ENCODE peak calls at places on chromosomes 11 and 22, in six cellular contexts. One of them, this sample, is unnamed.
A peak's percentile ranks its signal among the peaks of the same experiment; 100 is the strongest.

GRCh38 chr11:502288-503178 is 4.5 kb downstream of the RNH1 start:
- DNase-seq in AG09319: no peak
- DNase-seq in PC-3: no peak
- DNase-seq in fibroblast of pulmonary artery: no peak
- DNase-seq in heart left ventricle: no peak
- DNase-seq in B cell: peak; percentile 31
- DNase-seq in this sample: no peak

GRCh38 chr11:119493712-119494111 is 70.7 kb upstream of the THY1 start:
- DNase-seq in AG09319: no peak
- DNase-seq in PC-3: peak; percentile 69
- DNase-seq in fibroblast of pulmonary artery: peak; percentile 36
- DNase-seq in B cell: no peak
- DNase-seq in heart left ventricle: no peak
- DNase-seq in this sample: no peak

GRCh38 chr11:46675288-46675851 is 25.0 kb downstream of the ARHGAP1 start:
- DNase-seq in PC-3: peak; percentile 72
- DNase-seq in AG09319: peak; percentile 63
- DNase-seq in fibroblast of pulmonary artery: peak; percentile 59
- DNase-seq in B cell: no peak
- DNase-seq in heart left ventricle: no peak
- DNase-seq in this sample: no peak

GRCh38 chr11:91136631-91137030 is 913.8 kb upstream of the CHORDC1 start:
- DNase-seq in fibroblast of pulmonary artery: no peak
- DNase-seq in B cell: no peak
- DNase-seq in heart left ventricle: no peak
- DNase-seq in AG09319: no peak
- DNase-seq in PC-3: peak; percentile 46
- DNase-seq in this sample: no peak

GRCh38 chr22:46049726-46050450 is 72.9 kb upstream of the WNT7B start:
- DNase-seq in fibroblast of pulmonary artery: no peak
- DNase-seq in heart left ventricle: no peak
- DNase-seq in B cell: no peak
- DNase-seq in PC-3: no peak
- DNase-seq in AG09319: no peak
- DNase-seq in this sample: no peak

GRCh38 chr11:1281974-1282365 is 27.5 kb downstream of the TOLLIP start:
- DNase-seq in AG09319: no peak
- DNase-seq in fibroblast of pulmonary artery: no peak
- DNase-seq in heart left ventricle: no peak
- DNase-seq in B cell: no peak
- DNase-seq in PC-3: no peak
- DNase-seq in this sample: no peak

GRCh38 chr11:72229336-72229924 is 4.9 kb downstream of the INPPL1 start:
- DNase-seq in heart left ventricle: no peak
- DNase-seq in B cell: no peak
- DNase-seq in AG09319: no peak
- DNase-seq in fibroblast of pulmonary artery: no peak
- DNase-seq in PC-3: no peak
- DNase-seq in this sample: peak; percentile 51

GRCh38 chr22:29062286-29062949 is 787 bp upstream of the C22orf31 start:
- DNase-seq in B cell: no peak
- DNase-seq in heart left ventricle: peak; percentile 3
- DNase-seq in AG09319: no peak
- DNase-seq in PC-3: no peak
- DNase-seq in fibroblast of pulmonary artery: peak; percentile 35
- DNase-seq in this sample: no peak

GRCh38 chr11:66334605-66335442 is 1.4 kb downstream of the RIN1 start:
- DNase-seq in AG09319: no peak
- DNase-seq in fibroblast of pulmonary artery: no peak
- DNase-seq in B cell: no peak
- DNase-seq in heart left ventricle: no peak
- DNase-seq in PC-3: no peak
- DNase-seq in this sample: no peak

GRCh38 chr22:16774911-16775529 is 50.2 kb downstream of the XKR3 start:
- DNase-seq in B cell: no peak
- DNase-seq in heart left ventricle: no peak
- DNase-seq in fibroblast of pulmonary artery: no peak
- DNase-seq in AG09319: no peak
- DNase-seq in PC-3: no peak
- DNase-seq in this sample: no peak

GRCh38 chr11:118194835-118195627 is 18.6 kb upstream of the SCN2B start:
- DNase-seq in fibroblast of pulmonary artery: peak; percentile 76
- DNase-seq in AG09319: peak; percentile 66
- DNase-seq in PC-3: peak; percentile 96
- DNase-seq in B cell: no peak
- DNase-seq in heart left ventricle: peak; percentile 82
- DNase-seq in this sample: no peak

GRCh38 chr22:41994506-41994905 is 4.1 kb upstream of the WBP2NL start:
- DNase-seq in PC-3: no peak
- DNase-seq in AG09319: no peak
- DNase-seq in fibroblast of pulmonary artery: no peak
- DNase-seq in heart left ventricle: no peak
- DNase-seq in B cell: no peak
- DNase-seq in this sample: no peak

GRCh38 chr22:20198527-20199319 is 47.9 kb upstream of the CCDC188 start:
- DNase-seq in heart left ventricle: no peak
- DNase-seq in B cell: no peak
- DNase-seq in fibroblast of pulmonary artery: no peak
- DNase-seq in AG09319: no peak
- DNase-seq in PC-3: peak; percentile 40
- DNase-seq in this sample: no peak

GRCh38 chr11:1224491-1225385 is 1.9 kb downstream of the MUC5B start:
- DNase-seq in PC-3: peak; percentile 28
- DNase-seq in fibroblast of pulmonary artery: no peak
- DNase-seq in AG09319: no peak
- DNase-seq in B cell: peak; percentile 40
- DNase-seq in heart left ventricle: no peak
- DNase-seq in this sample: peak; percentile 82

GRCh38 chr11:57223601-57224000 is 13.4 kb downstream of the APLNR start:
- DNase-seq in heart left ventricle: no peak
- DNase-seq in B cell: no peak
- DNase-seq in fibroblast of pulmonary artery: no peak
- DNase-seq in AG09319: no peak
- DNase-seq in PC-3: no peak
- DNase-seq in this sample: no peak

GRCh38 chr11:69311767-69312385 is 17.9 kb downstream of the MYEOV start:
- DNase-seq in fibroblast of pulmonary artery: no peak
- DNase-seq in heart left ventricle: peak; percentile 63
- DNase-seq in B cell: no peak
- DNase-seq in AG09319: no peak
- DNase-seq in PC-3: no peak
- DNase-seq in this sample: no peak

GRCh38 chr11:2085251-2086066 is 53.7 kb downstream of the IGF2 start:
- DNase-seq in AG09319: no peak
- DNase-seq in B cell: no peak
- DNase-seq in PC-3: no peak
- DNase-seq in heart left ventricle: no peak
- DNase-seq in fibroblast of pulmonary artery: no peak
- DNase-seq in this sample: peak; percentile 82

GRCh38 chr11:15674756-15675155 is 560.0 kb downstream of the INSC start:
- DNase-seq in fibroblast of pulmonary artery: no peak
- DNase-seq in PC-3: no peak
- DNase-seq in heart left ventricle: no peak
- DNase-seq in B cell: no peak
- DNase-seq in AG09319: no peak
- DNase-seq in this sample: no peak

GRCh38 chr11:15673408-15673811 is 558.7 kb downstream of the INSC start:
- DNase-seq in AG09319: no peak
- DNase-seq in fibroblast of pulmonary artery: no peak
- DNase-seq in heart left ventricle: no peak
- DNase-seq in B cell: no peak
- DNase-seq in PC-3: no peak
- DNase-seq in this sample: no peak

GRCh38 chr11:15671216-15671615 is 556.5 kb downstream of the INSC start:
- DNase-seq in AG09319: no peak
- DNase-seq in B cell: no peak
- DNase-seq in fibroblast of pulmonary artery: no peak
- DNase-seq in PC-3: no peak
- DNase-seq in heart left ventricle: no peak
- DNase-seq in this sample: no peak

GRCh38 chr11:15670520-15671070 is 555.9 kb downstream of the INSC start:
- DNase-seq in AG09319: no peak
- DNase-seq in PC-3: no peak
- DNase-seq in heart left ventricle: no peak
- DNase-seq in B cell: no peak
- DNase-seq in fibroblast of pulmonary artery: peak; percentile 29
- DNase-seq in this sample: peak; percentile 53

DNA sequence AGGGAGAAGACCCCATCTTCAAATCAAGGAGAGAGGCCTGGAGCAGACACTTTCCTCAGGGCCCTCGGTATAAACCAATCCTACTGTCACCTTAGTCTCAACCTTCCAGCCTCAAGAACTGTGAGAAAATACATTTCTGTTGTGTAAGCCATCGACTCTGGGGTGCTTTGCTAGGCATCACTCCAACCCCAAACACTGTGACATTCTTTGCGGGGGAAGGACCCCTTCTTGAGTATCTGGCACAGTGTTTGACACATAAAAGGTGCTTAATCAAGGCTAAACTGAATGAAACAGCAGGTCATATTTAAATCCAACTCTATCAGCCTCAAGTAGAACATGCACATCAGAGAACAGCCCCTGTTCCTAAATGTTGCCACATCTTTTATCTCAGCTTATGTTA is 558.1 kb downstream of the INSC start:
- DNase-seq in B cell: no peak
- DNase-seq in PC-3: no peak
- DNase-seq in heart left ventricle: no peak
- DNase-seq in fibroblast of pulmonary artery: no peak
- DNase-seq in AG09319: no peak
- DNase-seq in this sample: peak; percentile 42
- TF ChIP-seq CTCF in B cell: no peak
- TF ChIP-seq CTCF in PC-3: no peak
- TF ChIP-seq CTCF in heart left ventricle: no peak
- TF ChIP-seq CTCF in fibroblast of pulmonary artery: no peak
- TF ChIP-seq CTCF in AG09319: no peak
- TF ChIP-seq CTCF in this sample: no peak

DNA sequence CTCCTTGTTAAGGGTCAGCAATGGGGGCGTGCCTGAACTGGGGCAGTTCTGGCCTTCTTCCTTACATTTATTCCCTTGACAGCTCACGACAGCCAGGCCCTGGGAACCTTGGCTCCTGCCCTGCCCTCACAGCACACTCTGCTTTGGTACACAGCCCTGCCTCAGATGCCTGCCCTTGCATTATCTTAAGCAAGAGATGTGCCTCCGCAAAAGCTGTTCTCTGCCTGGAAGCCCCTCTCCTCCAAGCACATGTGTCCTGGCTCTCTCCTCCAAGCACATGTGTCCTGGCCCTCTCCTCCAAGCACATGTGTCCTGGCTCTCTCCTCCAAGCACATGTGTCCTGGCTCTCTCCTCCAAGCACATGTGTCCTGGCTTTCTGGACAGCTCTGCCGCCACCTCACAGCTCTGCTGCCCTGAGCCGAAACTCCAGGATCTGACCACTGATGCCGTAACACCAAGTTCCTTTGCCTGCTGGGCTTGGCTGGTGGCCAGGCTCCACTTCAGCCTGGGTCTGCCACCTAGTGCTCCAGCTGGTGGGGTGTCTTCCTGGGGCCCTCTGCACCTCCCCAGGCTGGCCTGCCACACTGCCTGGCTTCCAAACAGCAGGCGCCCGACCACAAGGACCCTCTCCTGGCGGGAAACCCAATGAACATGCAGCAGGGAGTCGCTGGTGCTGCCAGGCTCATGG is 53.1 kb downstream of the SCUBE1 start:
- DNase-seq in PC-3: no peak
- DNase-seq in fibroblast of pulmonary artery: peak; percentile 23
- DNase-seq in heart left ventricle: no peak
- DNase-seq in AG09319: no peak
- DNase-seq in B cell: no peak
- DNase-seq in this sample: no peak
- TF ChIP-seq CTCF in PC-3: no peak
- TF ChIP-seq CTCF in fibroblast of pulmonary artery: no peak
- TF ChIP-seq CTCF in heart left ventricle: no peak
- TF ChIP-seq CTCF in AG09319: no peak
- TF ChIP-seq CTCF in B cell: no peak
- TF ChIP-seq CTCF in this sample: no peak

GRCh38 chr11:9663699-9664275 is at the start of gene SWAP70:
- DNase-seq in PC-3: peak; percentile 84
- DNase-seq in AG09319: peak; percentile 71
- DNase-seq in B cell: peak; percentile 88
- DNase-seq in fibroblast of pulmonary artery: peak; percentile 91
- DNase-seq in heart left ventricle: peak; percentile 92
- DNase-seq in this sample: peak; percentile 96
- TF ChIP-seq CTCF in PC-3: peak; percentile 16
- TF ChIP-seq CTCF in AG09319: peak; percentile 41
- TF ChIP-seq CTCF in B cell: no peak
- TF ChIP-seq CTCF in fibroblast of pulmonary artery: peak; percentile 52
- TF ChIP-seq CTCF in heart left ventricle: peak; percentile 43
- TF ChIP-seq CTCF in this sample: peak; percentile 63

DNA sequence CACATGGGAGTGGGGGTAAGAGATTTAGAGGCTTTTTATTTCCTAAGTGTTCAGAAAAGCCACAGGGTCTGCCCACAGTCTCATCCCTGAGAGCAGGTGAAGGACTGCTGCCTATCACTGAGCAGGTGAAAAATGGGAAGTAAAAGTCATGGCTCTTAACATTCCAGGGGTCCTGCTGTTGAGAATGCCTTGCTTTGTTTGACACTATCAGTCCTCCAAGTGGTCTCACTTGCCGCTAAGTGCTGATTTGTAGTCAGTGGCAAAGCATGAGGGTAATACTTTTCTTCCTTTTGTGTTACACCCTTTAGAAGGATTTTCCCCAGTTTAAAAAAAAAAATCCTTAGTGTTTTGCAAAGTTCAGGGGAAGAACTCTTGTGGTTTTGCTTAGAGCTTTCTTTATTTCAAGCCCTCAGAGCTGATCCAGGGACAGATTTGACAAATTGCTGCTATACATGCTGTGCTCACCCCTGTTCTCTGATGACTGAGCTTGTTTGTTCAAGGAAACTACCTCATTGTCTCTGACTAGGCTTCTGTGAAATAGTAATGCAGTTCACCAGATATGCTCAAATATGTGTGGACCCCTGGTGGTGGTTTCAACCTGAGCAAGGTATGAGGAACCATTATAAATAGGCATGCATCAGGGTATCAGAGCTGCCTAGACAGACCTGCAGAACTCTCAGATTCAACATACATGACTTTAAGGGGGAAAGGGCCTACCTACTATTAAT is 141.0 kb downstream of the ARHGAP42 start:
- DNase-seq in PC-3: peak; percentile 97
- DNase-seq in heart left ventricle: no peak
- DNase-seq in B cell: no peak
- DNase-seq in AG09319: no peak
- DNase-seq in fibroblast of pulmonary artery: peak; percentile 66
- DNase-seq in this sample: no peak
- TF ChIP-seq CTCF in PC-3: peak; percentile 85
- TF ChIP-seq CTCF in heart left ventricle: no peak
- TF ChIP-seq CTCF in B cell: no peak
- TF ChIP-seq CTCF in AG09319: peak; percentile 8
- TF ChIP-seq CTCF in fibroblast of pulmonary artery: peak; percentile 43
- TF ChIP-seq CTCF in this sample: peak; percentile 34

DNA sequence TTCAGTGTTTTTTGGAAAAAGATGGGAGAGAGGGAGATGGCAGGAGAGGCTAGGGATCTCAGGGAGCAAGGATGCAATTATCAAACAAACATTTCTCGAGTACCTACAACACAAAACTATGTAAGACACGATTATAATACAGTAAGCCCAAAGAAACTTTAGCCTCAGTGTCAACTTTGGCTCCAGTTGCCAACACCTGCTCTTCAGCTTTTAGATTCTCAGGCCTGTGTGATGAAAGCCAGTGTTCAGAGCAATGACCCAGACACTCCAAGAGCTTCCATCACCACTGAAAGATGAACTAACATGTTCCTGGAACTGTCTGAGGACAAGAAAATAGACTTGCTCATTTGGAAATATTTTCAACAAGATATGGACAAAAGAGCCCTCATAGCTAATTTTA is 31.4 kb upstream of the CEP295 start:
- DNase-seq in PC-3: no peak
- DNase-seq in AG09319: no peak
- DNase-seq in B cell: no peak
- DNase-seq in fibroblast of pulmonary artery: no peak
- DNase-seq in heart left ventricle: no peak
- DNase-seq in this sample: no peak
- TF ChIP-seq CTCF in PC-3: no peak
- TF ChIP-seq CTCF in AG09319: no peak
- TF ChIP-seq CTCF in B cell: no peak
- TF ChIP-seq CTCF in fibroblast of pulmonary artery: no peak
- TF ChIP-seq CTCF in heart left ventricle: no peak
- TF ChIP-seq CTCF in this sample: no peak